ENCODE peak calls at places on chromosome 1, in nine cellular contexts. N, A, I, Q, W, O, X, P and T are unnamed samples.

GRCh38 chr1:1400576-1401456 is 1.7 kb upstream of the CCNL2 start:
- DNase-seq in W (no peak), Q (no peak), A (no peak), I (no peak), N (no peak), O (peak; percentile 24), P (no peak), X (no peak), T (no peak)

GRCh38 chr1:89051944-89052312 is 13.1 kb downstream of the GBP1 start:
- DNase-seq in P (no peak), W (no peak), Q (no peak), N (no peak), I (no peak), X (no peak), A (no peak), O (no peak), T (no peak)

GRCh38 chr1:86499987-86500593 is 31.4 kb downstream of the CLCA1 start:
- DNase-seq in W (no peak), X (no peak), O (peak; percentile 23), I (no peak), N (no peak), A (no peak), P (no peak), Q (no peak), T (no peak)

GRCh38 chr1:24027838-24028468 is 47.8 kb upstream of the SRSF10 start:
- DNase-seq in A (no peak), P (peak; percentile 63), W (no peak), X (no peak), N (no peak), I (no peak), Q (no peak), O (peak; percentile 60), T (no peak)

GRCh38 chr1:64887689-64888217 is 78.6 kb downstream of the JAK1 start:
- DNase-seq in A (no peak), X (no peak), I (no peak), W (no peak), N (no peak), Q (no peak), P (no peak), O (no peak), T (no peak)

GRCh38 chr1:168135982-168136708 is 585 bp downstream of the GPR161 start:
- DNase-seq in A (peak; percentile 53), X (no peak), P (peak; percentile 25), W (no peak), I (no peak), N (no peak), O (peak; percentile 30), Q (no peak), T (no peak)

GRCh38 chr1:34460193-34460592 is 283.5 kb downstream of the C1orf94 start:
- DNase-seq in O (peak; percentile 4), A (peak; percentile 42), N (no peak), X (peak; percentile 38), P (no peak), Q (no peak), I (no peak), W (no peak), T (no peak)

GRCh38 chr1:145824499-145824842 is 471 bp downstream of the POLR3C start:
- DNase-seq in O (no peak), Q (no peak), A (no peak), P (no peak), W (no peak), X (no peak), I (no peak), N (no peak), T (no peak)

GRCh38 chr1:67489643-67490042 is 59.4 kb upstream of the SERBP1 start:
- DNase-seq in W (no peak), I (no peak), Q (no peak), A (no peak), O (no peak), N (no peak), X (no peak), P (peak; percentile 37), T (no peak)

GRCh38 chr1:29508458-29509107 is 272.3 kb downstream of the PTPRU start:
- DNase-seq in O (no peak), I (no peak), X (no peak), P (no peak), N (no peak), A (no peak), W (peak; percentile 57), Q (no peak), T (no peak)

GRCh38 chr1:53155534-53155933 is 13.1 kb upstream of the SLC1A7 start:
- DNase-seq in I (no peak), P (no peak), O (no peak), W (no peak), X (no peak), Q (no peak), N (no peak), A (no peak), T (no peak)

GRCh38 chr1:51745304-51745570 is 128.3 kb downstream of the OSBPL9 start:
- DNase-seq in O (no peak), I (no peak), Q (no peak), P (no peak), W (no peak), A (no peak), N (no peak), X (no peak), T (no peak)